ENCODE peak calls at places on chromosomes 11 and 22, in four cellular contexts. M is HFF-Myc; O is activated CD8-positive, alpha-beta memory T cell treated with anti-CD3 and anti-CD28 coated beads, Interleukin-2, amount 10 ng/mL, durations not matched to agents 7 days and 5 days; D is NCI-H510A treated with DMSO at 0.1 percent for 48 hours. V is an unnamed sample.

GRCh38 chr11:116535954-116536353 is 236.8 kb downstream of the BUD13 start:
- DNase-seq in M (no peak), O (no peak), D (no peak), V (no peak)

GRCh38 chr11:14902650-14903350 is 10.8 kb upstream of the CYP2R1 start:
- DNase-seq in M (no peak), O (no peak), D (no peak), V (no peak)

GRCh38 chr22:37240240-37240940 is 3.7 kb downstream of the RAC2 start:
- DNase-seq in M (no peak), O (no peak), D (no peak), V (no peak)

GRCh38 chr11:45994421-45995341 is 72.2 kb downstream of the LARGE2 start:
- DNase-seq in M (no peak), O (no peak), D (no peak), V (no peak)

GRCh38 chr11:20158597-20159257 is 1.5 kb downstream of the DBX1 start:
- DNase-seq in M (peak), O (no peak), D (no peak), V (no peak)

GRCh38 chr11:17445240-17445795 is 31.3 kb downstream of the ABCC8 start:
- DNase-seq in M (no peak), O (no peak), D (no peak), V (no peak)

GRCh38 chr11:63490551-63491239 is at the start of gene PLAAT5:
- DNase-seq in M (no peak), O (no peak), D (no peak), V (no peak)

GRCh38 chr11:14642873-14643696 is 519 bp upstream of the PDE3B start:
- DNase-seq in M (no peak), O (peak), D (no peak), V (no peak)

GRCh38 chr22:24290459-24290858 is 19.8 kb downstream of the SPECC1L start:
- DNase-seq in M (no peak), O (no peak), D (no peak), V (no peak)

GRCh38 chr11:42237701-42238235 is 778.3 kb upstream of the LRRC4C start:
- DNase-seq in M (no peak), O (no peak), D (no peak), V (no peak)

GRCh38 chr11:3169235-3169951 is 4.3 kb upstream of the OSBPL5 start:
- DNase-seq in M (no peak), O (no peak), D (no peak), V (no peak)

GRCh38 chr11:121437018-121437685 is 15.0 kb upstream of the SORL1 start:
- DNase-seq in M (no peak), O (no peak), D (no peak), V (no peak)

GRCh38 chr11:69371731-69372588 is 78.0 kb downstream of the MYEOV start:
- DNase-seq in M (no peak), O (no peak), D (no peak), V (peak)

GRCh38 chr11:38718659-38719058 is 2120.6 kb upstream of the RAG2 start:
- DNase-seq in M (no peak), O (no peak), D (no peak), V (no peak)

GRCh38 chr11:65428578-65429068 is 6.0 kb downstream of the NEAT1 start:
- DNase-seq in M (no peak), O (no peak), D (no peak), V (no peak)

GRCh38 chr11:71548120-71548519 is at the start of gene KRTAP5-9:
- DNase-seq in M (no peak), O (no peak), D (no peak), V (no peak)

GRCh38 chr22:41976070-41976901 is 7.0 kb downstream of the SEPTIN3 start:
- DNase-seq in M (no peak), O (peak), D (peak), V (no peak)

GRCh38 chr11:62120466-62120865 is 3.3 kb upstream of the INCENP start:
- DNase-seq in M (no peak), O (no peak), D (no peak), V (no peak)

GRCh38 chr11:72781313-72782080 is 12.3 kb downstream of the STARD10 start:
- DNase-seq in M (no peak), O (no peak), D (peak), V (no peak)

GRCh38 chr11:17861036-17861755 is 126.6 kb downstream of the KCNC1 start:
- DNase-seq in M (no peak), O (no peak), D (no peak), V (no peak)

GRCh38 chr11:114262681-114263509 is 33.3 kb upstream of the NNMT start:
- DNase-seq in M (no peak), O (peak), D (peak), V (no peak)

GRCh38 chr11:64746486-64746885 is 2.5 kb upstream of the RASGRP2 start:
- DNase-seq in M (no peak), O (no peak), D (no peak), V (no peak)

GRCh38 chr22:19057539-19057938 is 64.7 kb downstream of the DGCR2 start:
- DNase-seq in M (no peak), O (no peak), D (no peak), V (no peak)

GRCh38 chr22:30421695-30422480 is 3.7 kb upstream of the MTFP1 start:
- DNase-seq in M (no peak), O (no peak), D (no peak), V (no peak)

GRCh38 chr11:28798286-28798685 is 690.1 kb downstream of the METTL15 start:
- DNase-seq in M (no peak), O (no peak), D (no peak), V (no peak)